ENCODE peak calls at places on chromosomes 4 and X, in five cellular contexts. Z, W, T, Y and X are unnamed samples.

GRCh38 chr4:38873290-38873949 is 5.8 kb downstream of the FAM114A1 start:
- DNase-seq in Y (no peak), Z (no peak), T (no peak), W (no peak), X (no peak)

GRCh38 chrX:64894454-64895038 is 81.7 kb downstream of the ZC4H2 start:
- DNase-seq in T (peak; percentile 5), Y (peak; percentile 54), Z (no peak), W (no peak), X (peak; percentile 17)

GRCh38 chr4:54100607-54101189 is 735 bp downstream of the GSX2 start:
- DNase-seq in Y (no peak), W (no peak), Z (no peak), T (no peak), X (no peak)

GRCh38 chrX:39855748-39856129 is 242.0 kb downstream of the BCOR start:
- DNase-seq in W (no peak), Z (no peak), T (peak; percentile 43), Y (peak; percentile 92), X (no peak)

GRCh38 chrX:111180750-111181240 is 84.8 kb downstream of the PAK3 start:
- DNase-seq in Z (no peak), Y (no peak), W (no peak), T (no peak), X (no peak)

GRCh38 chrX:153773741-153774575 is 6.9 kb upstream of the SRPK3 start:
- DNase-seq in W (no peak), Z (peak; percentile 67), Y (no peak), T (no peak), X (no peak)

GRCh38 chr4:55910140-55910539 is 38.6 kb upstream of the CEP135 start:
- DNase-seq in Y (no peak), W (no peak), Z (no peak), T (peak; percentile 68), X (no peak)

GRCh38 chrX:51487960-51488267 is 8.5 kb downstream of the NUDT11 start:
- DNase-seq in Z (no peak), Y (no peak), W (no peak), T (peak; percentile 21), X (no peak)

GRCh38 chr4:54016504-54016903 is 47.9 kb downstream of the CHIC2 start:
- DNase-seq in T (no peak), Z (no peak), W (no peak), Y (no peak), X (no peak)

GRCh38 chr4:90027565-90027964 is 99.6 kb upstream of the CCSER1 start:
- DNase-seq in T (no peak), W (no peak), Z (no peak), Y (peak; percentile 26), X (no peak)

GRCh38 chr4:90025248-90025647 is 101.9 kb upstream of the CCSER1 start:
- DNase-seq in W (no peak), Z (no peak), Y (peak; percentile 4), T (peak; percentile 0), X (no peak)

GRCh38 chr4:90028460-90028859 is 98.7 kb upstream of the CCSER1 start:
- DNase-seq in Z (no peak), T (no peak), Y (no peak), W (no peak), X (no peak)

GRCh38 chr4:90030202-90030601 is 97.0 kb upstream of the CCSER1 start:
- DNase-seq in Y (no peak), T (no peak), Z (no peak), W (no peak), X (no peak)

GRCh38 chr4:90030953-90031352 is 96.2 kb upstream of the CCSER1 start:
- DNase-seq in W (no peak), Z (no peak), T (no peak), Y (no peak), X (no peak)
- TF ChIP-seq CTCF in W (peak; percentile 9), Z (no peak), T (no peak), Y (no peak), X (peak; percentile 20)

GRCh38 chr4:89836897-89837384 is at the start of gene SNCA:
- DNase-seq in Z (peak; percentile 90), W (no peak), T (peak; percentile 21), Y (no peak), X (no peak)

GRCh38 chr4:89839558-89839957 is 2.6 kb upstream of the SNCA start:
- DNase-seq in W (no peak), Y (no peak), T (no peak), Z (no peak), X (no peak)

GRCh38 chr4:89838005-89838404 is 1.0 kb upstream of the SNCA start:
- DNase-seq in W (no peak), T (no peak), Z (no peak), Y (no peak), X (no peak)

GRCh38 chr4:89836031-89836777 is 757 bp downstream of the SNCA start:
- DNase-seq in T (no peak), Y (no peak), Z (no peak), W (no peak), X (no peak)

GRCh38 chr4:89837385-89837995 is 529 bp upstream of the SNCA start:
- DNase-seq in Z (no peak), W (no peak), T (peak; percentile 16), Y (no peak), X (no peak)
- TF ChIP-seq CTCF in Z (no peak), W (no peak), T (no peak), Y (no peak), X (peak; percentile 9)

GRCh38 chr4:158254328-158254727 is 44.0 kb downstream of the TMEM144 start:
- DNase-seq in W (no peak), T (no peak), Y (no peak), Z (no peak), X (no peak)
- TF ChIP-seq CTCF in W (no peak), T (no peak), Y (no peak), Z (no peak), X (no peak)

GRCh38 chr4:130257271-130257670 is 1161.3 kb downstream of the C4orf33 start:
- DNase-seq in Y (no peak), T (peak; percentile 22), W (no peak), Z (no peak), X (no peak)
- TF ChIP-seq CTCF in Y (no peak), T (no peak), W (peak; percentile 12), Z (no peak), X (no peak)

DNA sequence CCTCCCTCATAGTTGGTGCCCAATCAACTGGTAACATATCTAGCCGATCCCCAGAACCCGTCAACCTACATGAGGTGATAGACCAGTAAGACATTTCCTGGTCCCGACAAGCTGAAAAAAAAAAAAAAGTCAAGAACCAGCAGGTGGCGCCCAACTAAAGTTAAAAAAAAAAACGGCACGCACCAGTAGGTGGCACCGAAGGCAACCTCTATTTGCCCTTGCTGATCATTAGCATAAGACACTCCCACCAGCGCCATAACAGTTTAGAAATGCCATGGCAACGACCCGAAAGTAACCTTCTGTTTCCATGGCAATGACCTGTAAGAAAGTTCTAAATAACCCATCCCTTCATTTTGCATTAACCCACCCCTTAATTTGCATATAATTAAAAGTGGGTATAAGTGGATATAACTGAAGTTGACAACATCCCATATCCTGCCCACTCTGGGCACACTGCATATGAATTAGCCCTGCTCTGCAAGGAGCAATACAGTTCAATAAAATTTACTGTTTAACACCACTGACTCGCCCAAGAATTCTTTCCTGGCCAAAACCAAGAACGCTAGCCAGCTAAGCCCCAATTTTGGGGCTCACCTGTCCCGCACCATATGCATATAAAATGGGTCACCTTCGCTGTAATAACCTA is 83.9 kb upstream of the SPANXB1 start:
- DNase-seq in Z (no peak), W (no peak), Y (peak; percentile 54), T (peak; percentile 54), X (peak; percentile 17)
- TF ChIP-seq CTCF in Z (no peak), W (peak; percentile 66), Y (peak; percentile 31), T (peak; percentile 92), X (peak; percentile 83)

DNA sequence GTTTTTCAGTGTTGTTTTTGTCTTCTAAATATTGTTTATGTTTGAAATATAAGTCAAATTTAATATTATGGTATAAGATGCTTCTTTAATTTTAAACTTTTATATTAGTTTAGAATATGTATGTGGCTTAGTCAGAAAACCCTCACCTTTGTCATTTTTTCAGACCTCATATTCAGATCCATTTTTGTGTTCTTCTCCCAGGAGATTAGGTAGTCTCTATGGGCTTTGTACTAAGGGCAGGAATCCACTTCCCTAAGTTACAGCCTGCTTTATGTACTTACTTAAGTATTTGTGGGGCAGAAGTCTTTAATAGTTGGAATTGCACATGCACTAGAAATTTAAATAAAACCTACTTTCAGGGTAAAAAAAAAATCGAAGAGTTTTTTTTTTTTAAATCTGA is 63.5 kb upstream of the TENM3 start:
- DNase-seq in Y (no peak), Z (no peak), W (no peak), T (no peak), X (no peak)
- TF ChIP-seq CTCF in Y (no peak), Z (no peak), W (no peak), T (no peak), X (no peak)